ENCODE peak calls at places on chromosomes 1 and 21, in four cellular contexts. O is SK-N-SH, E is K562, T is H1. C is an unnamed sample.

GRCh38 chr1:167090289-167090942 is at the start of gene GPA33:
- DNase-seq in O (no peak), E (no peak), T (no peak), C (no peak)

GRCh38 chr1:234605983-234606730 is 3.8 kb downstream of the IRF2BP2 start:
- DNase-seq in O (no peak), E (no peak), T (no peak), C (no peak)

GRCh38 chr1:172746091-172746949 is 87.4 kb downstream of the FASLG start:
- DNase-seq in O (no peak), E (peak; percentile 30), T (no peak), C (no peak)

GRCh38 chr1:110243146-110243545 is 33.0 kb downstream of the KCNC4 start:
- DNase-seq in O (no peak), E (no peak), T (no peak), C (no peak)

GRCh38 chr1:109193653-109194590 is 19.8 kb upstream of the SARS1 start:
- DNase-seq in O (peak; percentile 38), E (peak; percentile 87), T (no peak), C (peak; percentile 78)

GRCh38 chr1:186059752-186060151 is 315.3 kb downstream of the TPR start:
- DNase-seq in O (no peak), E (no peak), T (no peak), C (no peak)

GRCh38 chr1:72280714-72281113 is 1.6 kb downstream of the NEGR1 start:
- DNase-seq in O (no peak), E (no peak), T (no peak), C (no peak)

GRCh38 chr1:64511054-64511453 is 41.1 kb downstream of the CACHD1 start:
- DNase-seq in O (no peak), E (no peak), T (no peak), C (no peak)

GRCh38 chr1:2854611-2855010 is 53.1 kb upstream of the TTC34 start:
- DNase-seq in O (no peak), E (no peak), T (no peak), C (no peak)

GRCh38 chr1:12438349-12438924 is 179.6 kb downstream of the DHRS3 start:
- DNase-seq in O (no peak), E (no peak), T (no peak), C (no peak)
- TF ChIP-seq TEAD4 in O (no peak), E (no peak), T (no peak), C (no peak)

DNA sequence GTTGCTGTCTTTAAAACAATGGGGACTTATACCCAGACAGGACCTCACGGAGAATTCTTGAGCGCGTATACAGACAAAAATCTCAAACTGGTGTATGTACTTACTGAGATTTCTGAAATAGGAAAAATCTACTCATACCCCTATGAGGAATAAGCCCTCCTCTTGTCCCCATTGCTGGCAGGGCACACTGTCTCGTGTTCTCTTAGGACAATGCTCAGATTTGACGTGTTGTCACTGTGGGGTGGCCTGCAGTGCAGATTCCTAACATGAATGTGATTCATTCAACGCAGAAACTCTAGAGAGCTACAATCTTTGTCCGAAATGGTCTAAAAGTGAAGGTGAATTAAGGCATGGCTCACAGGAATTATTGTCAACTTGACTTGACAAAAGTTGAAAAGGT is 31.1 kb upstream of the PDE9A start:
- DNase-seq in O (no peak), E (no peak), T (no peak), C (no peak)
- TF ChIP-seq TEAD4 in O (no peak), E (no peak), T (no peak), C (no peak)

GRCh38 chr1:153152481-153152880 is 1.8 kb upstream of the SPRR2G start:
- DNase-seq in O (no peak), E (no peak), T (no peak), C (no peak)

GRCh38 chr1:153155542-153155941 is 4.9 kb upstream of the SPRR2G start:
- DNase-seq in O (no peak), E (no peak), T (no peak), C (no peak)

GRCh38 chr1:153150846-153151245 is at the start of gene SPRR2G:
- DNase-seq in O (no peak), E (no peak), T (no peak), C (no peak)
- TF ChIP-seq TEAD4 in O (no peak), E (no peak), T (no peak), C (no peak)

GRCh38 chr21:45362748-45363145 is 42.2 kb upstream of the COL18A1 start:
- DNase-seq in O (no peak), E (no peak), T (no peak), C (no peak)
- TF ChIP-seq TEAD4 in O (no peak), E (no peak), T (no peak), C (no peak)

GRCh38 chr1:227901239-227901905 is 46.4 kb downstream of the WNT9A start:
- DNase-seq in O (no peak), E (no peak), T (no peak), C (peak; percentile 5)
- TF ChIP-seq TEAD4 in O (no peak), E (no peak), T (no peak), C (no peak)

GRCh38 chr1:6007318-6008083 is 15.3 kb upstream of the NPHP4 start:
- DNase-seq in O (no peak), E (peak; percentile 87), T (no peak), C (peak; percentile 5)
- TF ChIP-seq TEAD4 in O (no peak), E (no peak), T (no peak), C (no peak)

DNA sequence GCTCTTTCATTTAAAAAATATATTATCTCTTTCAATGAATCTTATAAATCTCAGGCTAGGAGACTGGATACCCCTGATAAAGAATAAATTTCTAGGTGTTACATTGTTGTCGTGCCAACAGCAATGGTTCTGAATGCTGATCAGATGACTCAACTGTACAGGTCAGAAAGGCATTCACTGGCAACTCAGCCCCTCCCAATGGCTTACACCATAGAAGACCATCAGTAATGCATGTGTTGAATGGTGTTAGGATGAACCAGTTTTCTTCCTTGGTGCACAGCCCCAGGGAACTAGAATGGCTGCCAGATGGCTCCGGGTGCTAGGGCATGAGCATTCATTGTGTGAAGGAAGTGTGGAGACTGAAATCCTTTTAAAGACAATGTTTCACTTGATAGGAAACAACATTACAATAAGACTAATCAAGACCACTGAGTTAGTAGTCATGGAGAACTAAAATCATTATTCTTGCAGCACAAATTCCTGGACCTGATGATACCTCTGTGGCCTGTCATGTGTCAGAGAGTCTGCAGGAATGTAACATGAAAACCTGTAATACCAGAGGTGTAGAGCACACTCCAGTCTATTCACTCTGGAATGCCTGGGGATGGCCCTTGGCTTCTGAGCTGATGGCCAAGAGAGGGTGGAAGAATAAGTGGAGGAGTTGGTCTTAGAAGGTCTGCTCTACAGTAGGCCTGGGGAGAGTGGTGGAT is 187.7 kb upstream of the LMO4 start:
- DNase-seq in O (no peak), E (no peak), T (no peak), C (no peak)
- TF ChIP-seq TEAD4 in O (no peak), E (no peak), T (no peak), C (no peak)

GRCh38 chr1:91349524-91349923 is 55.1 kb downstream of the HFM1 start:
- DNase-seq in O (no peak), E (peak; percentile 9), T (no peak), C (no peak)

GRCh38 chr1:91346824-91347223 is 57.8 kb downstream of the HFM1 start:
- DNase-seq in O (no peak), E (no peak), T (no peak), C (no peak)

GRCh38 chr1:91345395-91346005 is 59.1 kb downstream of the HFM1 start:
- DNase-seq in O (no peak), E (no peak), T (no peak), C (no peak)
- TF ChIP-seq TEAD4 in O (no peak), E (no peak), T (no peak), C (no peak)